ENCODE peak calls at places on chromosomes 13 and 19, in six cellular contexts. Q is PC-3, C is neural progenitor cell, V is HCT116, M is GM23248, I is SK-N-SH. Y is an unnamed sample.

GRCh38 chr13:79241697-79242096 is 164.4 kb downstream of the RBM26 start:
- DNase-seq in M (no peak), I (no peak), C (no peak), Q (no peak), V (no peak), Y (no peak)

GRCh38 chr19:51676566-51677083 is 16.5 kb upstream of the SPACA6 start:
- DNase-seq in Q (no peak), M (no peak), I (no peak), V (no peak), C (no peak), Y (no peak)

GRCh38 chr19:13143135-13143534 is 7.0 kb downstream of the STX10 start:
- DNase-seq in M (peak), Q (peak), C (no peak), V (no peak), I (no peak), Y (no peak)

GRCh38 chr19:54415208-54415900 is at the start of gene TTYH1:
- DNase-seq in C (peak), Q (no peak), I (peak), M (no peak), V (no peak), Y (no peak)

GRCh38 chr13:105410602-105411001 is 1124.9 kb downstream of the EFNB2 start:
- DNase-seq in V (peak), M (peak), C (peak), Q (peak), I (peak), Y (no peak)

GRCh38 chr19:14248578-14249011 is 42.6 kb upstream of the ADGRL1 start:
- DNase-seq in Q (peak), I (peak), M (peak), V (no peak), C (peak), Y (no peak)

GRCh38 chr19:55600336-55601028 is 394 bp downstream of the ZNF524 start:
- DNase-seq in C (peak), Q (no peak), V (no peak), I (peak), M (peak), Y (no peak)

GRCh38 chr13:113398963-113399754 is 35.2 kb upstream of the GRTP1 start:
- DNase-seq in Q (no peak), M (peak), C (peak), V (no peak), I (no peak), Y (no peak)

GRCh38 chr13:77506874-77507273 is 28.6 kb upstream of the SCEL start:
- DNase-seq in C (no peak), Q (peak), V (peak), I (no peak), M (peak), Y (peak)

GRCh38 chr13:29543230-29544215 is 52.0 kb downstream of the SLC7A1 start:
- DNase-seq in C (no peak), V (no peak), I (no peak), M (peak), Q (peak), Y (no peak)

GRCh38 chr13:75762066-75762937 is 126.2 kb downstream of the LMO7 start:
- DNase-seq in I (no peak), M (peak), Q (peak), V (no peak), C (no peak), Y (peak)
- H3K4me3 ChIP-seq in I (no peak), M (peak), Q (peak), V (no peak), C (no peak), Y (no peak)

DNA sequence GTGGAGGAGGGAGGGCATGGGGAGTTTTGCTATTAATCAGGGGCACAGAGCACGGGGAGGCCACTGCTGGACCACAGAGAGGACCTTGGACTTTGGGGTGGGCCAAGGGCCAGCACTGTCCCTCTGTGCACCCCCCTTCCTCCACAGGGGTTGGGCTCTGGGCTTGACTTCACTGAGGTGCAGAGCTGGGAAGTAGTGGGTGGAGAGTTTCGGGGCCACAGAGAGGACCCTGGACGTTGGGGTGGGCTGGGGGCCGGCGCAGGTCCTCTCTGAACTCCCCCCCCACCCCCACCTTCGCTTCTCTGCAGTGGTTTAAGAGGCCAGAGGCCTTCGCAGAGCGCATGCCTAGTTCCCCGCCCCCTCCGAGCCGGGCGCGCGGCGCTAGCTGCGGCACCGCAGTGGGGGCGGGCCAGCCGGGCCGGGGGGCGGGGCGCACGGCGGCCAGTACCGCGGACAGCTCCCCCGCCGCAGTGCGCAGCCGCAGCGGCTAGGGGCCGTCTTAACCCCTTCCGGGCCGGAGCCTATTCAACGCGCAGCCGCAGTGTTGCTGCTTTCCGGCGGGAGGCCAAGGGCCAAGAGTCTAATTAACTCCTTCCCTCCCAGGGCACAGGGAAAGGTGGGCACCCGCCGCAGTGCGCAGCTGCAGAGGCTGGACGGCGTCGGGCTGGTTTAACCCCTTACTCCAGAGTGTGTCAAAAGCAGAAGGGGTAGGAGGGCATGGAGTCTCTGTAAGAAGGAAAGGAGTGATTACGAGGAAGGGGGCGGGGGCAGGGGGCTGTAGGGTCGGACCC is 3.7 kb downstream of the KCNC3 start:
- DNase-seq in M (peak), C (peak), Q (peak), I (peak), V (peak), Y (peak)
- H3K9ac ChIP-seq in M (no peak), C (no peak), Q (no peak), I (no peak), V (no peak), Y (no peak)

DNA sequence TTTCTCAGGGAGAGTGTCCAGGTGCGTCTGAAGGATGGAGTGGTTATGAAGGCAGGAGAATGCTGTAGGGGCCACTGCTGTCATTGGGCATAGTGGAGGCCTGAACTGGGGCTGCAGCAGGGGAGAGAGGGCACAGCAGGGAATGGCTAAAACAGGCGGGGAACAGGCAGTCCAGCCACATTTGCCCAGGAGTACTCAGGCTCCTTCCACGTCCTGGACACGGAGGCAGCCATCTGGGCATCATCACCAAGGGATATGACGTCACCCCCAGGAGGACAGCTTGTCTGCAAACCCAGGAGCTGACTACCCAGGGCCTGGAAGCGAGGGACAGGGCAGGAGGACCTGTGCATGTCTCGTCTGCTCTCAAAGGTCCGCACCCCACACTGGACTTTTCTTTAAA is 22.2 kb downstream of the VSTM2B start:
- DNase-seq in C (no peak), V (no peak), Q (no peak), M (peak), I (peak), Y (no peak)
- TF ChIP-seq EZH2phosphoT487 in C (no peak), V (no peak), Q (no peak), M (no peak), I (no peak), Y (no peak)

GRCh38 chr13:99984463-99985242 is 3.1 kb downstream of the ZIC2 start:
- DNase-seq in C (peak), I (peak), Q (no peak), V (no peak), M (no peak), Y (no peak)
- H3K4me3 ChIP-seq in C (peak), I (no peak), Q (no peak), V (no peak), M (no peak), Y (no peak)

DNA sequence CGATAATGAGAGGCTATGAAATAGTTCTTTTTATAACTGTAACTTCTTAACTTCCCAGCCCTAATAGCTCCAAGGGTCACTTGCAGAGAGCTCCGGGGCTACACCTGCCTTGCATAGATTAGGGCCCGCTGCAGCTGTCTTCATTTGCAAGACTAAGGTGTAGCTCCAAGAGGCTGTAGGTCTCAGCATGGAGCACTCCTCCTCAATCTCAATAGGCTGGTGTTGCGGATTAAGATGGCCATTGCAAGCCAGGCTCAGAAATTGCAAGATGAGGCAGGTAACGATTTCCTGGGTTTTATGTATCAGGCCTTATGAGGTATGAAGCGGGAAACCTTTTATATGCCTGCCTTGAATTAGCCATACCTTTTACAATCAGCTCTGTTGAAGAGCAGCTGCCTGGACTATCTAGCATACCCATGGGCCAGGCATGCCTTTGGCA is 185.7 kb downstream of the TM9SF2 start:
- DNase-seq in Q (no peak), C (peak), I (no peak), V (no peak), M (no peak), Y (no peak)
- H3K9ac ChIP-seq in Q (no peak), C (no peak), I (no peak), V (no peak), M (no peak), Y (no peak)

GRCh38 chr13:35766663-35767062 is 290.2 kb upstream of the MAB21L1 start:
- DNase-seq in I (no peak), Q (no peak), C (no peak), V (no peak), M (no peak), Y (no peak)

GRCh38 chr13:35769812-35770211 is 293.3 kb upstream of the MAB21L1 start:
- DNase-seq in V (no peak), C (no peak), I (no peak), Q (no peak), M (no peak), Y (no peak)

GRCh38 chr13:35767256-35767981 is 290.9 kb upstream of the MAB21L1 start:
- DNase-seq in I (no peak), C (no peak), Q (no peak), M (no peak), V (no peak), Y (no peak)

GRCh38 chr13:35768126-35768525 is 291.6 kb upstream of the MAB21L1 start:
- DNase-seq in Q (no peak), M (no peak), C (no peak), V (no peak), I (no peak), Y (no peak)

GRCh38 chr13:35768551-35768950 is 292.1 kb upstream of the MAB21L1 start:
- DNase-seq in V (no peak), M (no peak), C (no peak), Q (no peak), I (no peak), Y (no peak)
- TF ChIP-seq EZH2phosphoT487 in V (no peak), M (no peak), C (no peak), Q (no peak), I (no peak), Y (no peak)